ENCODE peak calls at places on chromosomes 1 and 21, in ten cellular contexts. G is mammary epithelial cell, Q is fibroblast of pulmonary artery, D is upper lobe of right lung, R is choroid plexus epithelial cell, F is K562, N is mesenchymal stem cell, A is right cardiac atrium, K is cardiac muscle cell, J is heart right ventricle. T is an unnamed sample.

GRCh38 chr1:79113836-79114235 is 107.3 kb upstream of the ADGRL4 start:
- DNase-seq in N (no peak), D (no peak), J (no peak), R (no peak), Q (no peak), A (no peak), G (no peak), F (no peak), K (no peak), T (no peak)

GRCh38 chr1:151314137-151314875 is 12.9 kb downstream of the PI4KB start:
- DNase-seq in K (peak; percentile 91), N (peak; percentile 78), R (peak; percentile 77), G (peak; percentile 52), A (peak; percentile 89), D (no peak), J (peak; percentile 77), F (no peak), Q (peak; percentile 92), T (peak; percentile 25)

GRCh38 chr1:167095368-167095767 is 1.5 kb downstream of the STYXL2 start:
- DNase-seq in G (peak; percentile 84), N (peak; percentile 35), A (no peak), R (peak; percentile 83), D (no peak), K (peak; percentile 24), Q (peak; percentile 17), F (no peak), J (no peak), T (peak; percentile 93)

GRCh38 chr1:82179162-82179561 is 378.4 kb downstream of the ADGRL2 start:
- DNase-seq in K (no peak), Q (no peak), D (no peak), A (no peak), R (no peak), J (no peak), G (no peak), F (no peak), N (no peak), T (no peak)

GRCh38 chr21:33968082-33968997 is 52.7 kb upstream of the ATP5PO start:
- DNase-seq in R (peak; percentile 61), A (peak; percentile 27), Q (peak; percentile 61), N (peak; percentile 80), G (peak; percentile 70), D (no peak), K (peak; percentile 63), F (peak; percentile 56), J (no peak), T (peak; percentile 68)

GRCh38 chr1:48667782-48668181 is 108.9 kb downstream of the BEND5 start:
- DNase-seq in G (no peak), A (no peak), N (no peak), R (no peak), F (no peak), J (no peak), K (no peak), Q (no peak), D (no peak), T (no peak)

GRCh38 chr1:34746101-34746500 is 8.7 kb upstream of the GJB5 start:
- DNase-seq in D (no peak), K (no peak), Q (no peak), F (no peak), A (no peak), R (no peak), N (no peak), J (no peak), G (no peak), T (no peak)

GRCh38 chr1:168623003-168623828 is 46.8 kb downstream of the XCL1 start:
- DNase-seq in N (peak; percentile 92), Q (peak; percentile 66), A (peak; percentile 41), R (peak; percentile 77), F (no peak), D (no peak), J (no peak), G (peak; percentile 46), K (peak; percentile 67), T (peak; percentile 80)

GRCh38 chr1:67616394-67616985 is 68.5 kb upstream of the GADD45A start:
- DNase-seq in Q (no peak), A (no peak), F (no peak), K (no peak), G (no peak), R (no peak), D (no peak), J (no peak), N (no peak), T (peak; percentile 76)

GRCh38 chr1:241518447-241519307 is 878 bp downstream of the FH start:
- DNase-seq in J (no peak), D (peak; percentile 74), A (peak; percentile 30), Q (peak; percentile 23), N (peak; percentile 47), K (peak; percentile 28), R (peak; percentile 44), F (no peak), G (peak; percentile 38), T (peak; percentile 70)

GRCh38 chr1:27033059-27033746 is 20.6 kb upstream of the TENT5B start:
- DNase-seq in K (no peak), J (no peak), F (no peak), G (peak; percentile 24), Q (no peak), N (no peak), R (no peak), A (no peak), D (peak; percentile 73), T (peak; percentile 27)

GRCh38 chr1:226568975-226569741 is 20.6 kb downstream of the STUM start:
- DNase-seq in G (no peak), K (no peak), F (no peak), J (no peak), A (no peak), N (no peak), Q (no peak), R (no peak), D (peak; percentile 20), T (no peak)

GRCh38 chr1:4755301-4756183 is 101.1 kb downstream of the AJAP1 start:
- DNase-seq in N (no peak), J (no peak), K (peak; percentile 49), D (no peak), Q (no peak), G (no peak), R (peak; percentile 2), F (no peak), A (no peak), T (no peak)

GRCh38 chr1:179591592-179592580 is at the start of gene TDRD5:
- DNase-seq in R (no peak), J (no peak), D (peak; percentile 73), F (peak; percentile 45), Q (no peak), A (no peak), K (peak; percentile 25), G (no peak), N (no peak), T (peak; percentile 11)

GRCh38 chr1:173603056-173603591 is at the start of gene SLC9C2:
- DNase-seq in J (no peak), G (no peak), K (peak; percentile 94), A (peak; percentile 23), Q (peak; percentile 91), D (no peak), N (peak; percentile 15), F (no peak), R (peak; percentile 89), T (no peak)

GRCh38 chr1:91124989-91125417 is 103.2 kb upstream of the ZNF644 start:
- DNase-seq in Q (no peak), J (no peak), R (no peak), N (peak; percentile 53), G (no peak), A (no peak), F (no peak), K (no peak), D (no peak), T (no peak)

DNA sequence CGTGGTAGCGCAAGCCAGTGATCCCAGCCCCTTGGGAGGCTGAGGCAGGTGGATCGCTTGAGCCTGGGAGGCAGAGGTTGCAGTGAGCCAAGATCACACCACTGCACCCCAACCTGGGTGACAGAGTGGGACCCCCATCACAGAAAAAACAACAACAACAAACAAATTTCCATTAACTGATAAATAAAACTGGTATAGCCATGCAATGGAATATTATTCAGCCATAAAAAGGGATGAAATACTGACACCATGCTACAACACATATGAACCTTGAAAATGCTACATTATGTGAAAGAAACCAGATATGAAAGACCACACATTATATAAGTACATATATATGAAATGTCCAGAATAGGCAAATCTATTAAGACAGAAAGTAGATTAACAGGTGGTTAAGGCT is 12.0 kb downstream of the CLCC1 start:
- DNase-seq in J (no peak), F (no peak), G (no peak), D (no peak), R (no peak), Q (no peak), A (no peak), N (no peak), K (no peak), T (no peak)
- H3K4me3 ChIP-seq in J (no peak overlapping the region), F (no peak overlapping the region), G (no peak overlapping the region), D (no peak overlapping the region), R (no peak overlapping the region), Q (no peak overlapping the region), A (no peak overlapping the region), N (no peak overlapping the region), K (no peak overlapping the region), T (no peak overlapping the region)

DNA sequence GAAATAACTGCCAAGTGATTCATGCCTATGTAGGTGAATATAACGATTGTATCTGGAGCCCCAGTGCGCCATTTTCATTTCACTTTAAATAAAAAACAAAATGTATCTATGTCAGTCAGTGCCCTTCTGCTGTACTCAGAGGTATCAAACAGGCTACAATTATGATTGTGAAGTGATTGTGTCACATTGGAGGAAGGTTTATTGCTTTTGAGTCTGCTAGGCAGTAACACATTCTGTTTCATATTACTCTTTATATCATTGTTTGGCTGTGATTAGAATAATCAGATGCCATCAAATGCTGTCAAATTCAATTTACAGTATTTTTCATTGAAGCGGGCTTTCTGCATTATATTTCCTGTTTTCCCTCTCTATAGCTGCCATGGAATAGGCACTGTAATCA is 171.9 kb downstream of the KCTD3 start:
- DNase-seq in F (no peak), A (no peak), N (no peak), R (no peak), D (no peak), Q (no peak), J (no peak), K (no peak), G (no peak), T (no peak)
- H3K4me3 ChIP-seq in F (no peak overlapping the region), A (no peak overlapping the region), N (no peak overlapping the region), R (no peak overlapping the region), D (no peak overlapping the region), Q (no peak overlapping the region), J (no peak overlapping the region), K (no peak overlapping the region), G (no peak overlapping the region), T (no peak overlapping the region)

GRCh38 chr21:39451332-39452206 is at the start of gene SH3BGR:
- DNase-seq in D (peak; percentile 73), N (no peak), Q (peak; percentile 40), R (no peak), G (peak; percentile 37), J (peak; percentile 69), K (peak; percentile 51), F (peak; percentile 75), A (peak; percentile 80), T (peak; percentile 41)
- H3K4me3 ChIP-seq in D (peak within 1 kb of the TSS; percentile 38), N (no peak within 1 kb of the TSS), Q (peak within 1 kb of the TSS; percentile 38), R (no peak within 1 kb of the TSS), G (peak within 1 kb of the TSS; percentile 37), J (peak within 1 kb of the TSS; percentile 50), K (peak within 1 kb of the TSS; percentile 45), F (peak within 1 kb of the TSS; percentile 32), A (peak within 1 kb of the TSS; percentile 44), T (peak within 1 kb of the TSS; percentile 22)

DNA sequence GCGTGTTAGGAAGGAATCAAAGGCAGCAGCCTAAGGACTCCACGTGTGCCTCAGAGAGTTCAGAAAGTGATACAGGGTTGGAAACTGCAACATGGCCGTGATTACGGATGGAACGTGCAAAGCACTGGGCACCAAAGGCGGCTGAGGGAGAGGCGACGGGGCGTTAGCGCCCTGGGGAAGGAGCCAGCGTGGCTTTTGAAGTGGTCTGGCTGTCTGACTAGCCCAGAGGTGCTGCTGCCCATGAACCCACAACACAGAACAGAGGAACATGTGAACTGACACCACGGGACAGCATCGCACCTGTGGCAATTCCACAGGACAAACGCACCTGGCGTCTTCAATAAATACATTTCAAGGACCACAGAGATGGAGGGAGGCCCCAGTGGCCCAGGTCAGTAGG is 18.0 kb upstream of the TMEM52 start:
- DNase-seq in R (no peak), F (no peak), A (no peak), G (no peak), Q (no peak), D (no peak), K (no peak), N (no peak), J (no peak), T (no peak)
- H3K4me3 ChIP-seq in R (no peak overlapping the region), F (no peak overlapping the region), A (no peak overlapping the region), G (no peak overlapping the region), Q (no peak overlapping the region), D (no peak overlapping the region), K (no peak overlapping the region), N (no peak overlapping the region), J (no peak overlapping the region), T (no peak overlapping the region)

T was measured in epithelial cell of esophagus.